ENCODE peak calls at places on chromosomes 13 and 19, in five cellular contexts. One of them, this sample, is unnamed.

GRCh38 chr13:110676511-110677204 is 29.3 kb downstream of the CARS2 start:
- DNase-seq in stimulated activated CD4-positive, alpha-beta T cell treated with anti-CD3 and anti-CD28 coated beads, Interleukin-4, amount 100 ng/mL, for 24 hours: peak; percentile 47
- DNase-seq in activated T-cell treated with anti-CD3 and anti-CD28 coated beads for 4 hours: no peak
- DNase-seq in CD4-positive, alpha-beta T cell: no peak
- DNase-seq in NCI-H82: no peak
- DNase-seq in this sample: no peak

GRCh38 chr19:33207040-33207620 is 13.0 kb downstream of the LRP3 start:
- DNase-seq in stimulated activated CD4-positive, alpha-beta T cell treated with anti-CD3 and anti-CD28 coated beads, Interleukin-4, amount 100 ng/mL, for 24 hours: no peak
- DNase-seq in activated T-cell treated with anti-CD3 and anti-CD28 coated beads for 4 hours: no peak
- DNase-seq in CD4-positive, alpha-beta T cell: no peak
- DNase-seq in NCI-H82: no peak
- DNase-seq in this sample: no peak

GRCh38 chr13:50512602-50513527 is 330.6 kb downstream of the DLEU7 start:
- DNase-seq in stimulated activated CD4-positive, alpha-beta T cell treated with anti-CD3 and anti-CD28 coated beads, Interleukin-4, amount 100 ng/mL, for 24 hours: peak; percentile 40
- DNase-seq in activated T-cell treated with anti-CD3 and anti-CD28 coated beads for 4 hours: no peak
- DNase-seq in CD4-positive, alpha-beta T cell: peak; percentile 32
- DNase-seq in NCI-H82: no peak
- DNase-seq in this sample: peak; percentile 13

GRCh38 chr13:109156181-109156935 is 526.9 kb downstream of the MYO16 start:
- DNase-seq in stimulated activated CD4-positive, alpha-beta T cell treated with anti-CD3 and anti-CD28 coated beads, Interleukin-4, amount 100 ng/mL, for 24 hours: no peak
- DNase-seq in activated T-cell treated with anti-CD3 and anti-CD28 coated beads for 4 hours: no peak
- DNase-seq in CD4-positive, alpha-beta T cell: no peak
- DNase-seq in NCI-H82: no peak
- DNase-seq in this sample: no peak

GRCh38 chr19:3125900-3126524 is 9.8 kb upstream of the GNA15 start:
- DNase-seq in stimulated activated CD4-positive, alpha-beta T cell treated with anti-CD3 and anti-CD28 coated beads, Interleukin-4, amount 100 ng/mL, for 24 hours: peak; percentile 79
- DNase-seq in activated T-cell treated with anti-CD3 and anti-CD28 coated beads for 4 hours: peak; percentile 78
- DNase-seq in CD4-positive, alpha-beta T cell: peak; percentile 61
- DNase-seq in NCI-H82: peak; percentile 74
- DNase-seq in this sample: peak; percentile 58

GRCh38 chr19:16197188-16197621 is 506 bp upstream of the AP1M1 start:
- DNase-seq in stimulated activated CD4-positive, alpha-beta T cell treated with anti-CD3 and anti-CD28 coated beads, Interleukin-4, amount 100 ng/mL, for 24 hours: no peak
- DNase-seq in activated T-cell treated with anti-CD3 and anti-CD28 coated beads for 4 hours: no peak
- DNase-seq in CD4-positive, alpha-beta T cell: no peak
- DNase-seq in NCI-H82: no peak
- DNase-seq in this sample: no peak

GRCh38 chr19:4896372-4896771 is 6.3 kb downstream of the ARRDC5 start:
- DNase-seq in stimulated activated CD4-positive, alpha-beta T cell treated with anti-CD3 and anti-CD28 coated beads, Interleukin-4, amount 100 ng/mL, for 24 hours: no peak
- DNase-seq in activated T-cell treated with anti-CD3 and anti-CD28 coated beads for 4 hours: no peak
- DNase-seq in CD4-positive, alpha-beta T cell: no peak
- DNase-seq in NCI-H82: no peak
- DNase-seq in this sample: no peak

GRCh38 chr13:26497991-26498423 is 59.5 kb upstream of the WASF3 start:
- DNase-seq in stimulated activated CD4-positive, alpha-beta T cell treated with anti-CD3 and anti-CD28 coated beads, Interleukin-4, amount 100 ng/mL, for 24 hours: no peak
- DNase-seq in activated T-cell treated with anti-CD3 and anti-CD28 coated beads for 4 hours: no peak
- DNase-seq in CD4-positive, alpha-beta T cell: no peak
- DNase-seq in NCI-H82: no peak
- DNase-seq in this sample: no peak

GRCh38 chr19:5498817-5499535 is 43.8 kb downstream of the ZNRF4 start:
- DNase-seq in stimulated activated CD4-positive, alpha-beta T cell treated with anti-CD3 and anti-CD28 coated beads, Interleukin-4, amount 100 ng/mL, for 24 hours: no peak
- DNase-seq in activated T-cell treated with anti-CD3 and anti-CD28 coated beads for 4 hours: no peak
- DNase-seq in CD4-positive, alpha-beta T cell: no peak
- DNase-seq in NCI-H82: no peak
- DNase-seq in this sample: no peak

GRCh38 chr13:100234524-100235136 is 145.7 kb downstream of the PCCA start:
- DNase-seq in stimulated activated CD4-positive, alpha-beta T cell treated with anti-CD3 and anti-CD28 coated beads, Interleukin-4, amount 100 ng/mL, for 24 hours: no peak
- DNase-seq in activated T-cell treated with anti-CD3 and anti-CD28 coated beads for 4 hours: no peak
- DNase-seq in CD4-positive, alpha-beta T cell: no peak
- DNase-seq in NCI-H82: no peak
- DNase-seq in this sample: no peak

GRCh38 chr13:31914843-31915242 is 116.7 kb upstream of the FRY start:
- DNase-seq in stimulated activated CD4-positive, alpha-beta T cell treated with anti-CD3 and anti-CD28 coated beads, Interleukin-4, amount 100 ng/mL, for 24 hours: no peak
- DNase-seq in activated T-cell treated with anti-CD3 and anti-CD28 coated beads for 4 hours: no peak
- DNase-seq in CD4-positive, alpha-beta T cell: no peak
- DNase-seq in NCI-H82: no peak
- DNase-seq in this sample: no peak

This sample was measured in CD8-positive, alpha-beta memory T cell.